ENCODE peak calls at places on chromosomes 7 and 10, in five cellular contexts. R is HEK293T; Z is AG08395; B is HFFc6; S is stimulated activated CD8-positive, alpha-beta memory T cell treated with anti-CD3 and anti-CD28 coated beads, Interleukin-2, amount 100 ng/mL, for 1 hour. T is an unnamed sample.

GRCh38 chr7:91162415-91162814 is 101.8 kb upstream of the FZD1 start:
- DNase-seq in B (no peak), R (no peak), S (no peak), Z (no peak), T (no peak)

GRCh38 chr10:70093335-70093944 is 39.2 kb downstream of the AIFM2 start:
- DNase-seq in S (no peak), Z (no peak), B (no peak), R (no peak), T (no peak)

GRCh38 chr10:24449334-24449740 is 240.4 kb downstream of the KIAA1217 start:
- DNase-seq in R (no peak), B (peak; percentile 55), Z (no peak), S (no peak), T (no peak)

GRCh38 chr7:115976651-115977050 is 53.9 kb downstream of the TFEC start:
- DNase-seq in R (no peak), Z (no peak), B (no peak), S (no peak), T (no peak)

GRCh38 chr10:50325449-50326188 is 74.3 kb upstream of the ASAH2 start:
- DNase-seq in B (peak; percentile 95), R (no peak), Z (peak; percentile 90), S (no peak), T (peak; percentile 93)

GRCh38 chr7:43296306-43296705 is 183.9 kb downstream of the HECW1 start:
- DNase-seq in B (no peak), S (no peak), R (peak; percentile 54), Z (no peak), T (no peak)

GRCh38 chr10:99777918-99778716 is 4.3 kb upstream of the ABCC2 start:
- DNase-seq in B (no peak), Z (no peak), R (peak; percentile 36), S (no peak), T (no peak)

GRCh38 chr7:144437370-144438191 is 34.1 kb upstream of the NOBOX start:
- DNase-seq in Z (peak; percentile 58), R (peak; percentile 34), S (no peak), B (peak; percentile 25), T (peak; percentile 15)

GRCh38 chr7:2929321-2930201 is 85.5 kb upstream of the GNA12 start:
- DNase-seq in R (no peak), B (no peak), Z (no peak), S (no peak), T (no peak)

GRCh38 chr7:40329601-40330153 is 194.9 kb downstream of the SUGCT start:
- DNase-seq in B (peak; percentile 58), R (peak; percentile 54), Z (peak; percentile 77), S (no peak), T (no peak)

GRCh38 chr7:5692112-5692844 is 89.2 kb downstream of the RNF216 start:
- DNase-seq in S (no peak), Z (peak; percentile 87), R (no peak), B (peak; percentile 99), T (peak; percentile 100)

GRCh38 chr10:23439920-23440875 is 1.3 kb downstream of the OTUD1 start:
- DNase-seq in R (peak; percentile 38), Z (peak; percentile 38), B (peak; percentile 46), S (no peak), T (no peak)

GRCh38 chr7:150733734-150734095 is 3.5 kb upstream of the GIMAP5 start:
- DNase-seq in S (no peak), Z (no peak), B (no peak), R (no peak), T (no peak)

T was measured in GM04503.